ENCODE peak calls at places on chromosome 16, in ten cellular contexts. O is uterus, Y is GM12878, G is esophagus squamous epithelium, X is stomach, M is suprapubic skin, N is A549, Q is Peyer's patch, C is lower leg skin, E is heart left ventricle. H is an unnamed sample.

GRCh38 chr16:30060354-30061194 is 5.0 kb upstream of the ALDOA start:
- DNase-seq in O (no peak), Y (no peak), G (no peak), X (no peak), M (no peak), N (no peak), Q (no peak), C (no peak), E (peak), H (no peak)

GRCh38 chr16:15829460-15829859 is 27.4 kb downstream of the MYH11 start:
- DNase-seq in O (peak), Y (no peak), G (no peak), X (peak), M (no peak), N (no peak), Q (no peak), C (peak), E (peak), H (no peak)

GRCh38 chr16:12470311-12471229 is 333.1 kb downstream of the CPPED1 start:
- DNase-seq in O (peak), Y (no peak), G (no peak), X (no peak), M (no peak), N (no peak), Q (no peak), C (peak), E (peak), H (no peak)

GRCh38 chr16:80460004-80460403 is 80.8 kb upstream of the DYNLRB2 start:
- DNase-seq in O (no peak), Y (no peak), G (no peak), X (no peak), M (no peak), N (no peak), Q (no peak), C (no peak), E (no peak), H (no peak)

GRCh38 chr16:88870608-88871348 is 4.3 kb upstream of the PABPN1L start:
- DNase-seq in O (no peak), Y (no peak), G (no peak), X (no peak), M (no peak), N (no peak), Q (no peak), C (no peak), E (no peak), H (no peak)

GRCh38 chr16:3842994-3843393 is 37.5 kb downstream of the CREBBP start:
- DNase-seq in O (no peak), Y (no peak), G (no peak), X (no peak), M (no peak), N (no peak), Q (no peak), C (no peak), E (no peak), H (no peak)

GRCh38 chr16:57004387-57005250 is 15.3 kb downstream of the NLRC5 start:
- DNase-seq in O (no peak), Y (no peak), G (no peak), X (no peak), M (no peak), N (no peak), Q (peak), C (peak), E (no peak), H (no peak)

GRCh38 chr16:70725912-70726828 is 40.3 kb upstream of the MTSS2 start:
- DNase-seq in O (peak), Y (no peak), G (no peak), X (no peak), M (no peak), N (no peak), Q (no peak), C (no peak), E (peak), H (no peak)

GRCh38 chr16:2385441-2385840 is 43.8 kb upstream of the CCNF start:
- DNase-seq in O (no peak), Y (no peak), G (no peak), X (no peak), M (no peak), N (no peak), Q (no peak), C (no peak), E (no peak), H (no peak)

GRCh38 chr16:11565665-11566064 is 21.1 kb downstream of the LITAF start:
- DNase-seq in O (no peak), Y (no peak), G (no peak), X (no peak), M (no peak), N (no peak), Q (no peak), C (no peak), E (no peak), H (no peak)

GRCh38 chr16:49652441-49653175 is 203.3 kb downstream of the ZNF423 start:
- DNase-seq in O (peak), Y (no peak), G (no peak), X (no peak), M (no peak), N (no peak), Q (no peak), C (no peak), E (peak), H (no peak)

GRCh38 chr16:30668393-30668792 is 10.2 kb downstream of the FBRS start:
- DNase-seq in O (no peak), Y (no peak), G (no peak), X (no peak), M (no peak), N (no peak), Q (no peak), C (no peak), E (no peak), H (no peak)

GRCh38 chr16:85612191-85612800 is 826 bp upstream of the GSE1 start:
- DNase-seq in O (peak), Y (no peak), G (no peak), X (peak), M (peak), N (peak), Q (peak), C (peak), E (peak), H (no peak)

GRCh38 chr16:14501331-14502255 is 128.5 kb downstream of the PARN start:
- DNase-seq in O (peak), Y (peak), G (no peak), X (peak), M (peak), N (peak), Q (peak), C (peak), E (peak), H (no peak)

GRCh38 chr16:11093578-11094074 is 149.3 kb downstream of the CLEC16A start:
- DNase-seq in O (no peak), Y (no peak), G (no peak), X (no peak), M (no peak), N (no peak), Q (peak), C (no peak), E (peak), H (no peak)

GRCh38 chr16:17343028-17343427 is 127.7 kb downstream of the XYLT1 start:
- DNase-seq in O (no peak), Y (peak), G (no peak), X (no peak), M (no peak), N (no peak), Q (no peak), C (no peak), E (no peak), H (peak)

GRCh38 chr16:85075236-85075924 is 36.9 kb downstream of the CIBAR2 start:
- DNase-seq in O (no peak), Y (no peak), G (no peak), X (no peak), M (no peak), N (no peak), Q (no peak), C (no peak), E (no peak), H (no peak)

GRCh38 chr16:80614908-80615696 is 74.3 kb downstream of the DYNLRB2 start:
- DNase-seq in O (no peak), Y (no peak), G (no peak), X (no peak), M (no peak), N (peak), Q (no peak), C (no peak), E (no peak), H (no peak)

GRCh38 chr16:4003576-4003975 is 112.7 kb downstream of the ADCY9 start:
- DNase-seq in O (no peak), Y (no peak), G (no peak), X (no peak), M (no peak), N (no peak), Q (no peak), C (no peak), E (no peak), H (no peak)

GRCh38 chr16:20904507-20905079 is 4.0 kb downstream of the LYRM1 start:
- DNase-seq in O (no peak), Y (peak), G (no peak), X (peak), M (no peak), N (no peak), Q (no peak), C (no peak), E (no peak), H (no peak)

GRCh38 chr16:88924834-88925539 is 52.0 kb downstream of the CBFA2T3 start:
- DNase-seq in O (peak), Y (no peak), G (no peak), X (no peak), M (no peak), N (peak), Q (no peak), C (no peak), E (peak), H (peak)

GRCh38 chr16:57637424-57637823 is 9.0 kb downstream of the ADGRG1 start:
- DNase-seq in O (peak), Y (no peak), G (no peak), X (no peak), M (no peak), N (no peak), Q (no peak), C (no peak), E (peak), H (no peak)

GRCh38 chr16:56262879-56263245 is 71.6 kb downstream of the GNAO1 start:
- DNase-seq in O (no peak), Y (no peak), G (no peak), X (no peak), M (no peak), N (no peak), Q (no peak), C (no peak), E (no peak), H (no peak)

GRCh38 chr16:3472878-3473595 is 22.3 kb downstream of the C16orf90 start:
- DNase-seq in O (no peak), Y (no peak), G (no peak), X (no peak), M (no peak), N (no peak), Q (no peak), C (no peak), E (no peak), H (no peak)

GRCh38 chr16:25959216-25959615 is 267.5 kb downstream of the HS3ST4 start:
- DNase-seq in O (no peak), Y (no peak), G (no peak), X (no peak), M (no peak), N (no peak), Q (no peak), C (no peak), E (no peak), H (no peak)

GRCh38 chr16:50273888-50274770 is 7.8 kb downstream of the ADCY7 start:
- DNase-seq in O (no peak), Y (peak), G (no peak), X (no peak), M (no peak), N (no peak), Q (peak), C (no peak), E (peak), H (peak)

GRCh38 chr16:79417465-79418093 is 183.0 kb downstream of the MAF start:
- DNase-seq in O (no peak), Y (no peak), G (no peak), X (no peak), M (no peak), N (no peak), Q (no peak), C (no peak), E (peak), H (no peak)

GRCh38 chr16:72877374-72878028 is 170.4 kb downstream of the ZFHX3 start:
- DNase-seq in O (no peak), Y (no peak), G (no peak), X (no peak), M (no peak), N (peak), Q (no peak), C (no peak), E (no peak), H (no peak)

GRCh38 chr16:69395859-69396186 is 10.0 kb upstream of the TERF2 start:
- DNase-seq in O (no peak), Y (no peak), G (no peak), X (no peak), M (no peak), N (no peak), Q (no peak), C (no peak), E (peak), H (no peak)

GRCh38 chr16:69399361-69399760 is 13.6 kb upstream of the TERF2 start:
- DNase-seq in O (no peak), Y (no peak), G (no peak), X (no peak), M (no peak), N (no peak), Q (no peak), C (no peak), E (no peak), H (no peak)

GRCh38 chr16:69397821-69398521 is 12.2 kb upstream of the TERF2 start:
- DNase-seq in O (peak), Y (peak), G (no peak), X (no peak), M (no peak), N (peak), Q (no peak), C (no peak), E (peak), H (no peak)

GRCh38 chr16:69393898-69394849 is 8.4 kb upstream of the TERF2 start:
- DNase-seq in O (no peak), Y (no peak), G (no peak), X (no peak), M (no peak), N (no peak), Q (no peak), C (no peak), E (peak), H (no peak)

DNA sequence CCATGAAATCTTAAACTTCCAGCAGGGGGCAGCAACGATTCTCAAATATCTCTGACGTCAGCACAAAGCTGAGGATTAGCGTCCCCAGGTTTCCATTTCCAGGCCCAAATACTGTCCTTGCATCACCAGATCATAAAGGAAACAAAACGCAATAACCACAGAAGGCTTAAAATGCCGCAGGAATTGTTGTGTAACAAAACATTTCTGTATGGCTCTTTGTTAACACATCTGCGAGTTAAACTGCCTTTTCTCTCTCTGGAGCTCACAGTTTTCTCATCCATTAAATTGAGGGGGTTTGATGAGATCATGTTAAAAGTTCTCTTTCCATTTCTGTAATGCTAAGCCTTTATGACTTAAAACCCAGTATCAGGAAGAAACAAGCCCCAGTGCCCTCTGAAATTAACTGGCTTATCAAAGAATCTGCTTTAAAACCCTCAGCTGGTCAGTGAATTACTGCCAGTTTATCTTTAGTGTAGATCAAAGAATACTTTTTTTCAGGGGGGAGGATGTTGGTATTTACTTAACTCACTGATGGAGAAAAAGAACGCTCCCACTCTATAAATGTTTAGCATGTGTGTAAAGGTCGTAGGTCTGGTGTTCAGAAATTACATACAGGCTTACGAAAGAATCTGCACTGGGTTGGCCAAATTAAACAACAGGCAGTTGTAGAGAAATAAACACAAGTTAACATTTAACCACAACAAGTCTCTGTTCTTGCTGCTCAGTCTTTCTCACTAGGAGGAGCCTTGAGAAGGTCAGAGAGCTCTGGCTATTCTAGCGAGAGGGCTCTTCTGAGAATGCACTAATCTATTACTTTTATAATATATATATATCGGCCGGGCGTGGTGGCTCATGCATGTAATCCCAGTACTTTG is 10.6 kb upstream of the TERF2 start:
- DNase-seq in O (peak), Y (peak), G (no peak), X (peak), M (peak), N (peak), Q (no peak), C (peak), E (no peak), H (no peak)
- TF ChIP-seq POLR2A in O (peak), Y (no peak), G (no peak), X (no peak), M (no peak), N (no peak), Q (peak), C (no peak), E (no peak), H (no peak)

GRCh38 chr16:27894441-27894840 is 169.1 kb downstream of the GSG1L start:
- DNase-seq in O (no peak), Y (no peak), G (no peak), X (no peak), M (no peak), N (no peak), Q (no peak), C (no peak), E (no peak), H (no peak)
- TF ChIP-seq POLR2A in O (no peak), Y (no peak), G (no peak), X (no peak), M (no peak), N (no peak), Q (no peak), C (no peak), E (no peak), H (no peak)

GRCh38 chr16:68299571-68300453 is 10.9 kb downstream of the SLC7A6OS start:
- DNase-seq in O (no peak), Y (no peak), G (no peak), X (no peak), M (no peak), N (no peak), Q (no peak), C (no peak), E (no peak), H (no peak)
- TF ChIP-seq POLR2A in O (no peak), Y (no peak), G (no peak), X (no peak), M (no peak), N (no peak), Q (no peak), C (no peak), E (no peak), H (no peak)

DNA sequence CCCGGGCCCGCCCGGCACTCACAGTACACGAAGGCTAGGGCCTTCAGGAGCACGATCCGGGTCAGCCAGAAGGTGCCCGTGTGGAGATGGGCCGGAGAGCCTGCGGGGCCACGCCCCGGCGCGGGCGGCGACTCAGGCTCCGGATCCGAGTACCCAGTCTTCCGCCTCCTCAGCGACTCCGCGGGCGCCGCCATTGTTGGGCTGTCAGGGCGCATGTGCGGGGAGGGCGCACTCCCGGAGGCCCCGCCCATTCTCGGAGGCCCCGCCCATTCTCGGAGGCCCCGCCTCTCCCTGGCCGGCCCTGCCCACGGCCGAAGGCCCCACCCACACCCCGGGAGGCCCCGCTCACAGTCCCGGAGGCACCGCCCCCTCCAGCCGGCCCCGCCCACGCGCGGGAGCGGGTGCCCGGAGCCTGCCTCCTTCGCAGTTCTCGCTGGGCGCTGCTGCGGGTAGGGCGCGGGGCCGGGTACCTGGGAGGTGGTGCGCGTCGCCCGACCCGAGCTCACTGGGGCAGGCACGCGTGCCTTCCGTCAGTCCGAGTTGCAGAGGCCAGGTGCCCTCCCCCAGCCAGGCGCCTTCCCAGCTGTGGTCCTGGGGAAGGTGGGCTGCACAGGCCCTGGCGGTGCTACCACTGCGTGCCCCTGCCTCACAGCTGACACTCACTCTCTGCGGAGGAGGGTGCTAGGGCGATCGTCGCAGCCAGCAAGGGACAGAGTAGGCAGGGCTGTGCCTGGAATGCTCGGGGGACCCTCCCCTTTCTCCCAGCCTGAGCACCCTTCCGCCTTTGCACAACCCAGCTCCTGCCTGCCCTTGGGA is at the start of gene LMF1:
- DNase-seq in O (peak), Y (peak), G (peak), X (peak), M (peak), N (peak), Q (peak), C (peak), E (peak), H (peak)
- TF ChIP-seq POLR2A in O (peak), Y (peak), G (no peak), X (no peak), M (peak), N (peak), Q (peak), C (no peak), E (peak), H (peak)

GRCh38 chr16:67170168-67170947 is at the start of gene NOL3:
- DNase-seq in O (peak), Y (peak), G (peak), X (peak), M (no peak), N (peak), Q (peak), C (peak), E (peak), H (peak)

GRCh38 chr16:67173323-67173722 is 3.0 kb downstream of the NOL3 start:
- DNase-seq in O (no peak), Y (no peak), G (no peak), X (no peak), M (no peak), N (no peak), Q (no peak), C (no peak), E (no peak), H (no peak)

GRCh38 chr16:67169011-67169451 is 1.3 kb upstream of the NOL3 start:
- DNase-seq in O (no peak), Y (no peak), G (no peak), X (no peak), M (no peak), N (no peak), Q (no peak), C (no peak), E (no peak), H (no peak)

GRCh38 chr16:67169642-67170167 is 633 bp upstream of the NOL3 start:
- DNase-seq in O (no peak), Y (no peak), G (no peak), X (no peak), M (no peak), N (peak), Q (no peak), C (no peak), E (no peak), H (no peak)

GRCh38 chr16:67170948-67171649 is 761 bp downstream of the NOL3 start:
- DNase-seq in O (no peak), Y (no peak), G (no peak), X (no peak), M (no peak), N (peak), Q (no peak), C (no peak), E (no peak), H (no peak)
- TF ChIP-seq POLR2A in O (no peak), Y (no peak), G (no peak), X (no peak), M (no peak), N (no peak), Q (no peak), C (no peak), E (peak), H (no peak)

GRCh38 chr16:75011634-75012307 is 12.9 kb downstream of the ZNRF1 start:
- DNase-seq in O (peak), Y (peak), G (no peak), X (no peak), M (no peak), N (peak), Q (no peak), C (peak), E (no peak), H (no peak)
- TF ChIP-seq POLR2A in O (no peak), Y (peak), G (no peak), X (no peak), M (no peak), N (no peak), Q (no peak), C (no peak), E (no peak), H (peak)

GRCh38 chr16:46759309-46759708 is 11.2 kb upstream of the MYLK3 start:
- DNase-seq in O (no peak), Y (no peak), G (no peak), X (no peak), M (no peak), N (no peak), Q (no peak), C (no peak), E (no peak), H (no peak)

GRCh38 chr16:46751381-46751780 is 3.2 kb upstream of the MYLK3 start:
- DNase-seq in O (no peak), Y (no peak), G (no peak), X (no peak), M (no peak), N (no peak), Q (no peak), C (no peak), E (no peak), H (no peak)

GRCh38 chr16:46753015-46753414 is 4.9 kb upstream of the MYLK3 start:
- DNase-seq in O (no peak), Y (no peak), G (no peak), X (no peak), M (no peak), N (no peak), Q (no peak), C (no peak), E (no peak), H (no peak)

GRCh38 chr16:46757339-46758050 is 9.4 kb upstream of the MYLK3 start:
- DNase-seq in O (no peak), Y (no peak), G (no peak), X (peak), M (no peak), N (no peak), Q (no peak), C (no peak), E (peak), H (no peak)

GRCh38 chr16:46756772-46757171 is 8.6 kb upstream of the MYLK3 start:
- DNase-seq in O (no peak), Y (no peak), G (no peak), X (no peak), M (no peak), N (no peak), Q (no peak), C (no peak), E (peak), H (no peak)
- TF ChIP-seq POLR2A in O (no peak), Y (no peak), G (no peak), X (no peak), M (no peak), N (no peak), Q (no peak), C (no peak), E (no peak), H (no peak)

H was measured in GM12892.